ENCODE peak calls at places on chromosomes 1 and 21, in seven cellular contexts. One of them, this sample, is unnamed.

GRCh38 chr1:3003039-3003940 is 18.0 kb upstream of the ACTRT2 start:
- DNase-seq in uterus: no peak
- DNase-seq in Peyer's patch: no peak
- DNase-seq in BJ: no peak
- DNase-seq in endothelial cell: no peak
- DNase-seq in AG04450: no peak
- DNase-seq in CD14-positive monocyte: no peak
- DNase-seq in this sample: no peak

GRCh38 chr1:24151175-24151533 is 8.2 kb upstream of the IL22RA1 start:
- DNase-seq in endothelial cell: peak
- DNase-seq in uterus: no peak
- DNase-seq in Peyer's patch: no peak
- DNase-seq in CD14-positive monocyte: no peak
- DNase-seq in BJ: no peak
- DNase-seq in AG04450: no peak
- DNase-seq in this sample: peak

GRCh38 chr21:38295997-38296764 is 39.4 kb downstream of the KCNJ15 start:
- DNase-seq in Peyer's patch: no peak
- DNase-seq in uterus: no peak
- DNase-seq in CD14-positive monocyte: no peak
- DNase-seq in AG04450: no peak
- DNase-seq in BJ: no peak
- DNase-seq in endothelial cell: peak
- DNase-seq in this sample: no peak

GRCh38 chr1:58862728-58863385 is 79.0 kb upstream of the JUN start:
- DNase-seq in AG04450: no peak
- DNase-seq in endothelial cell: no peak
- DNase-seq in uterus: no peak
- DNase-seq in BJ: no peak
- DNase-seq in CD14-positive monocyte: no peak
- DNase-seq in Peyer's patch: no peak
- DNase-seq in this sample: peak

GRCh38 chr1:93798301-93798700 is 80.7 kb downstream of the DNTTIP2 start:
- DNase-seq in CD14-positive monocyte: no peak
- DNase-seq in endothelial cell: no peak
- DNase-seq in AG04450: peak
- DNase-seq in uterus: no peak
- DNase-seq in Peyer's patch: no peak
- DNase-seq in BJ: peak
- DNase-seq in this sample: no peak

GRCh38 chr1:104100079-104100478 is 350.4 kb downstream of the AMY1C start:
- DNase-seq in Peyer's patch: no peak
- DNase-seq in BJ: no peak
- DNase-seq in AG04450: no peak
- DNase-seq in uterus: no peak
- DNase-seq in CD14-positive monocyte: no peak
- DNase-seq in endothelial cell: no peak
- DNase-seq in this sample: no peak

GRCh38 chr1:212368073-212368484 is 46.6 kb downstream of the PACC1 start:
- DNase-seq in endothelial cell: peak
- DNase-seq in uterus: no peak
- DNase-seq in BJ: peak
- DNase-seq in CD14-positive monocyte: no peak
- DNase-seq in AG04450: peak
- DNase-seq in Peyer's patch: peak
- DNase-seq in this sample: peak

GRCh38 chr1:203592728-203593127 is 33.9 kb upstream of the ATP2B4 start:
- DNase-seq in uterus: no peak
- DNase-seq in BJ: no peak
- DNase-seq in endothelial cell: no peak
- DNase-seq in Peyer's patch: no peak
- DNase-seq in CD14-positive monocyte: peak
- DNase-seq in AG04450: no peak
- DNase-seq in this sample: no peak

GRCh38 chr1:227612658-227613057 is 49.3 kb downstream of the ZNF678 start:
- DNase-seq in Peyer's patch: no peak
- DNase-seq in AG04450: no peak
- DNase-seq in endothelial cell: no peak
- DNase-seq in BJ: no peak
- DNase-seq in uterus: no peak
- DNase-seq in CD14-positive monocyte: no peak
- DNase-seq in this sample: no peak

GRCh38 chr21:16794944-16795343 is 717.9 kb upstream of the CXADR start:
- DNase-seq in CD14-positive monocyte: no peak
- DNase-seq in endothelial cell: no peak
- DNase-seq in BJ: peak
- DNase-seq in AG04450: peak
- DNase-seq in uterus: peak
- DNase-seq in Peyer's patch: no peak
- DNase-seq in this sample: no peak

GRCh38 chr1:49465486-49466185 is 558.1 kb downstream of the AGBL4 start:
- DNase-seq in endothelial cell: no peak
- DNase-seq in CD14-positive monocyte: no peak
- DNase-seq in Peyer's patch: no peak
- DNase-seq in AG04450: no peak
- DNase-seq in BJ: no peak
- DNase-seq in uterus: no peak
- DNase-seq in this sample: no peak

GRCh38 chr1:63674238-63674864 is 81.1 kb downstream of the PGM1 start:
- DNase-seq in endothelial cell: peak
- DNase-seq in Peyer's patch: peak
- DNase-seq in CD14-positive monocyte: no peak
- DNase-seq in uterus: peak
- DNase-seq in AG04450: peak
- DNase-seq in BJ: no peak
- DNase-seq in this sample: peak

GRCh38 chr1:77467741-77468140 is 185.9 kb downstream of the AK5 start:
- DNase-seq in AG04450: peak
- DNase-seq in uterus: no peak
- DNase-seq in Peyer's patch: no peak
- DNase-seq in BJ: no peak
- DNase-seq in endothelial cell: no peak
- DNase-seq in CD14-positive monocyte: no peak
- DNase-seq in this sample: no peak

GRCh38 chr1:114756949-114757454 is 782 bp downstream of the CSDE1 start:
- DNase-seq in Peyer's patch: no peak
- DNase-seq in CD14-positive monocyte: peak
- DNase-seq in AG04450: no peak
- DNase-seq in endothelial cell: peak
- DNase-seq in BJ: no peak
- DNase-seq in uterus: peak
- DNase-seq in this sample: peak

GRCh38 chr1:13487143-13487868 is 26.5 kb downstream of the LRRC38 start:
- DNase-seq in CD14-positive monocyte: no peak
- DNase-seq in BJ: no peak
- DNase-seq in Peyer's patch: no peak
- DNase-seq in AG04450: no peak
- DNase-seq in endothelial cell: no peak
- DNase-seq in uterus: no peak
- DNase-seq in this sample: no peak

GRCh38 chr1:221439734-221440436 is 302.0 kb downstream of the DUSP10 start:
- DNase-seq in BJ: peak
- DNase-seq in Peyer's patch: no peak
- DNase-seq in AG04450: peak
- DNase-seq in uterus: no peak
- DNase-seq in endothelial cell: no peak
- DNase-seq in CD14-positive monocyte: peak
- DNase-seq in this sample: no peak

GRCh38 chr1:221437924-221438323 is 304.0 kb downstream of the DUSP10 start:
- DNase-seq in uterus: no peak
- DNase-seq in BJ: no peak
- DNase-seq in AG04450: no peak
- DNase-seq in endothelial cell: no peak
- DNase-seq in CD14-positive monocyte: no peak
- DNase-seq in Peyer's patch: no peak
- DNase-seq in this sample: no peak

GRCh38 chr1:221439008-221439733 is 302.7 kb downstream of the DUSP10 start:
- DNase-seq in uterus: no peak
- DNase-seq in CD14-positive monocyte: peak
- DNase-seq in BJ: no peak
- DNase-seq in endothelial cell: no peak
- DNase-seq in AG04450: peak
- DNase-seq in Peyer's patch: no peak
- DNase-seq in this sample: peak

GRCh38 chr1:221442056-221442455 is 299.8 kb downstream of the DUSP10 start:
- DNase-seq in Peyer's patch: no peak
- DNase-seq in CD14-positive monocyte: no peak
- DNase-seq in endothelial cell: no peak
- DNase-seq in AG04450: no peak
- DNase-seq in BJ: no peak
- DNase-seq in uterus: no peak
- DNase-seq in this sample: peak

GRCh38 chr1:221440658-221441057 is 301.2 kb downstream of the DUSP10 start:
- DNase-seq in endothelial cell: no peak
- DNase-seq in Peyer's patch: no peak
- DNase-seq in BJ: no peak
- DNase-seq in uterus: no peak
- DNase-seq in CD14-positive monocyte: peak
- DNase-seq in AG04450: no peak
- DNase-seq in this sample: peak
- TF ChIP-seq CTCF in endothelial cell: no peak
- TF ChIP-seq CTCF in Peyer's patch: no peak
- TF ChIP-seq CTCF in BJ: peak
- TF ChIP-seq CTCF in uterus: no peak
- TF ChIP-seq CTCF in CD14-positive monocyte: peak
- TF ChIP-seq CTCF in AG04450: no peak
- TF ChIP-seq CTCF in this sample: no peak

GRCh38 chr21:41651830-41652229 is 115.0 kb downstream of the RIPK4 start:
- DNase-seq in endothelial cell: no peak
- DNase-seq in CD14-positive monocyte: no peak
- DNase-seq in uterus: no peak
- DNase-seq in BJ: no peak
- DNase-seq in AG04450: no peak
- DNase-seq in Peyer's patch: no peak
- DNase-seq in this sample: no peak
- TF ChIP-seq CTCF in endothelial cell: no peak
- TF ChIP-seq CTCF in CD14-positive monocyte: no peak
- TF ChIP-seq CTCF in uterus: no peak
- TF ChIP-seq CTCF in BJ: no peak
- TF ChIP-seq CTCF in AG04450: no peak
- TF ChIP-seq CTCF in Peyer's patch: no peak
- TF ChIP-seq CTCF in this sample: no peak

GRCh38 chr1:51630393-51630792 is 13.5 kb downstream of the OSBPL9 start:
- DNase-seq in AG04450: no peak
- DNase-seq in endothelial cell: no peak
- DNase-seq in Peyer's patch: no peak
- DNase-seq in CD14-positive monocyte: no peak
- DNase-seq in uterus: no peak
- DNase-seq in BJ: no peak
- DNase-seq in this sample: no peak

GRCh38 chr1:51630922-51631321 is 14.0 kb downstream of the OSBPL9 start:
- DNase-seq in AG04450: no peak
- DNase-seq in Peyer's patch: no peak
- DNase-seq in endothelial cell: no peak
- DNase-seq in uterus: no peak
- DNase-seq in BJ: no peak
- DNase-seq in CD14-positive monocyte: no peak
- DNase-seq in this sample: no peak

GRCh38 chr1:51631747-51632146 is 14.9 kb downstream of the OSBPL9 start:
- DNase-seq in CD14-positive monocyte: no peak
- DNase-seq in uterus: no peak
- DNase-seq in AG04450: no peak
- DNase-seq in Peyer's patch: no peak
- DNase-seq in endothelial cell: no peak
- DNase-seq in BJ: no peak
- DNase-seq in this sample: no peak

GRCh38 chr1:51628715-51629590 is 12.1 kb downstream of the OSBPL9 start:
- DNase-seq in endothelial cell: no peak
- DNase-seq in uterus: no peak
- DNase-seq in Peyer's patch: no peak
- DNase-seq in AG04450: no peak
- DNase-seq in CD14-positive monocyte: no peak
- DNase-seq in BJ: no peak
- DNase-seq in this sample: no peak

DNA sequence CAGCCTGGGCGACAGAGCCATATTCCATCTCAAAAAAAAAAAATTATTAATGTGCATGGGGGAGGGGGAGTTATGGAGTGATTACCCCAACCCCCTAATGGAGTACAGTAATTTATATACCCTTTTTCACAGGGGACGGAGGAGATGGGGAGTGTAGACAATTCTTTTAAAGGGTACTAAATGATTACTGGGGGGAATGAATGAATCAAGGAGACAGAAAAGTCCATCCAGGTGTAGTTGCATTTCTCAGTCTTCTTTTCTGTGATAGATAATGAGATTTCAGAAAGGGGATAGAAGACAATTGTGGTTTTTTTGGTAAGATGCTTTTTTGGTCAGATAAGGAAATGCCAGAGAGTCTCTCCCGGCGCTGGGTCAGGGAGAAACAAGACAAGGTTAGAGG is 13.0 kb downstream of the OSBPL9 start:
- DNase-seq in AG04450: no peak
- DNase-seq in CD14-positive monocyte: no peak
- DNase-seq in uterus: no peak
- DNase-seq in Peyer's patch: no peak
- DNase-seq in endothelial cell: no peak
- DNase-seq in BJ: no peak
- DNase-seq in this sample: no peak
- TF ChIP-seq CTCF in AG04450: no peak
- TF ChIP-seq CTCF in CD14-positive monocyte: no peak
- TF ChIP-seq CTCF in uterus: no peak
- TF ChIP-seq CTCF in Peyer's patch: no peak
- TF ChIP-seq CTCF in endothelial cell: no peak
- TF ChIP-seq CTCF in BJ: no peak
- TF ChIP-seq CTCF in this sample: no peak

GRCh38 chr21:42575111-42575510 is 61.5 kb downstream of the SLC37A1 start:
- DNase-seq in AG04450: no peak
- DNase-seq in BJ: no peak
- DNase-seq in Peyer's patch: no peak
- DNase-seq in endothelial cell: no peak
- DNase-seq in CD14-positive monocyte: no peak
- DNase-seq in uterus: peak
- DNase-seq in this sample: no peak

GRCh38 chr21:42572906-42573495 is 59.3 kb downstream of the SLC37A1 start:
- DNase-seq in BJ: no peak
- DNase-seq in uterus: peak
- DNase-seq in endothelial cell: no peak
- DNase-seq in Peyer's patch: no peak
- DNase-seq in AG04450: no peak
- DNase-seq in CD14-positive monocyte: no peak
- DNase-seq in this sample: no peak

GRCh38 chr21:42571391-42572150 is 57.9 kb downstream of the SLC37A1 start:
- DNase-seq in Peyer's patch: peak
- DNase-seq in AG04450: no peak
- DNase-seq in endothelial cell: no peak
- DNase-seq in uterus: peak
- DNase-seq in CD14-positive monocyte: peak
- DNase-seq in BJ: no peak
- DNase-seq in this sample: no peak

GRCh38 chr21:42576639-42577038 is 63.0 kb downstream of the SLC37A1 start:
- DNase-seq in endothelial cell: no peak
- DNase-seq in BJ: no peak
- DNase-seq in AG04450: no peak
- DNase-seq in uterus: no peak
- DNase-seq in CD14-positive monocyte: no peak
- DNase-seq in Peyer's patch: no peak
- DNase-seq in this sample: no peak

GRCh38 chr21:42574234-42575027 is 60.8 kb downstream of the SLC37A1 start:
- DNase-seq in AG04450: no peak
- DNase-seq in BJ: no peak
- DNase-seq in Peyer's patch: peak
- DNase-seq in endothelial cell: no peak
- DNase-seq in uterus: peak
- DNase-seq in CD14-positive monocyte: no peak
- DNase-seq in this sample: no peak
- TF ChIP-seq CTCF in AG04450: peak
- TF ChIP-seq CTCF in BJ: peak
- TF ChIP-seq CTCF in Peyer's patch: no peak
- TF ChIP-seq CTCF in endothelial cell: no peak
- TF ChIP-seq CTCF in uterus: no peak
- TF ChIP-seq CTCF in CD14-positive monocyte: no peak
- TF ChIP-seq CTCF in this sample: no peak

GRCh38 chr1:154961497-154962237 is at the start of gene PYGO2:
- DNase-seq in Peyer's patch: peak
- DNase-seq in CD14-positive monocyte: no peak
- DNase-seq in AG04450: no peak
- DNase-seq in endothelial cell: peak
- DNase-seq in BJ: no peak
- DNase-seq in uterus: peak
- DNase-seq in this sample: peak
- TF ChIP-seq CTCF in Peyer's patch: peak
- TF ChIP-seq CTCF in CD14-positive monocyte: peak
- TF ChIP-seq CTCF in AG04450: peak
- TF ChIP-seq CTCF in endothelial cell: peak
- TF ChIP-seq CTCF in BJ: peak
- TF ChIP-seq CTCF in uterus: peak
- TF ChIP-seq CTCF in this sample: peak

This sample was measured in neural progenitor cell.